ENCODE peak calls at places on chromosome 15, in six cellular contexts. One of them, this sample, is unnamed.
A peak's percentile ranks its signal among the peaks of the same experiment; 100 is the strongest.

GRCh38 chr15:42804739-42805138 is 67.8 kb upstream of the CDAN1 start:
- DNase-seq in stomach: no peak
- DNase-seq in ovary: no peak
- DNase-seq in transverse colon: no peak
- DNase-seq in tibial nerve: no peak
- DNase-seq in suprapubic skin: no peak
- DNase-seq in this sample: no peak

GRCh38 chr15:62644216-62644873 is 398.2 kb upstream of the TPM1 start:
- DNase-seq in stomach: no peak
- DNase-seq in ovary: no peak
- DNase-seq in transverse colon: no peak
- DNase-seq in tibial nerve: no peak
- DNase-seq in suprapubic skin: no peak
- DNase-seq in this sample: no peak

GRCh38 chr15:58629625-58630024 is 119.9 kb downstream of the ADAM10 start:
- DNase-seq in stomach: no peak
- DNase-seq in ovary: no peak
- DNase-seq in transverse colon: no peak
- DNase-seq in tibial nerve: no peak
- DNase-seq in suprapubic skin: no peak
- DNase-seq in this sample: no peak

GRCh38 chr15:36734366-36734765 is 154.9 kb downstream of the CDIN1 start:
- DNase-seq in stomach: no peak
- DNase-seq in ovary: no peak
- DNase-seq in transverse colon: no peak
- DNase-seq in tibial nerve: no peak
- DNase-seq in suprapubic skin: no peak
- DNase-seq in this sample: no peak

GRCh38 chr15:29677450-29677849 is 144.8 kb downstream of the TJP1 start:
- DNase-seq in stomach: no peak
- DNase-seq in ovary: no peak
- DNase-seq in transverse colon: no peak
- DNase-seq in tibial nerve: no peak
- DNase-seq in suprapubic skin: no peak
- DNase-seq in this sample: no peak

GRCh38 chr15:85649372-85649771 is 145.4 kb downstream of the KLHL25 start:
- DNase-seq in stomach: no peak
- DNase-seq in ovary: no peak
- DNase-seq in transverse colon: no peak
- DNase-seq in tibial nerve: no peak
- DNase-seq in suprapubic skin: no peak
- DNase-seq in this sample: no peak

GRCh38 chr15:32908921-32909320 is 191.1 kb downstream of the GREM1 start:
- DNase-seq in stomach: no peak
- DNase-seq in ovary: no peak
- DNase-seq in transverse colon: no peak
- DNase-seq in tibial nerve: no peak
- DNase-seq in suprapubic skin: no peak
- DNase-seq in this sample: no peak

GRCh38 chr15:43187544-43188155 is 2.4 kb downstream of the CCNDBP1 start:
- DNase-seq in stomach: no peak
- DNase-seq in ovary: no peak
- DNase-seq in transverse colon: no peak
- DNase-seq in tibial nerve: no peak
- DNase-seq in suprapubic skin: no peak
- DNase-seq in this sample: no peak

GRCh38 chr15:75672646-75673425 is 25.1 kb downstream of the SNX33 start:
- DNase-seq in stomach: peak; percentile 62
- DNase-seq in ovary: peak; percentile 62
- DNase-seq in transverse colon: no peak
- DNase-seq in tibial nerve: no peak
- DNase-seq in suprapubic skin: no peak
- DNase-seq in this sample: no peak

GRCh38 chr15:61339526-61339925 is 110.4 kb upstream of the RORA start:
- DNase-seq in stomach: no peak
- DNase-seq in ovary: no peak
- DNase-seq in transverse colon: no peak
- DNase-seq in tibial nerve: no peak
- DNase-seq in suprapubic skin: no peak
- DNase-seq in this sample: no peak

GRCh38 chr15:31202953-31203352 is 101.4 kb upstream of the TRPM1 start:
- DNase-seq in stomach: no peak
- DNase-seq in ovary: no peak
- DNase-seq in transverse colon: no peak
- DNase-seq in tibial nerve: no peak
- DNase-seq in suprapubic skin: no peak
- DNase-seq in this sample: no peak

GRCh38 chr15:101669744-101670143 is 17.6 kb upstream of the TM2D3 start:
- DNase-seq in stomach: no peak
- DNase-seq in ovary: no peak
- DNase-seq in transverse colon: no peak
- DNase-seq in tibial nerve: no peak
- DNase-seq in suprapubic skin: no peak
- DNase-seq in this sample: no peak

GRCh38 chr15:42253300-42253699 is 19.7 kb upstream of the GANC start:
- DNase-seq in stomach: no peak
- DNase-seq in ovary: no peak
- DNase-seq in transverse colon: no peak
- DNase-seq in tibial nerve: no peak
- DNase-seq in suprapubic skin: no peak
- DNase-seq in this sample: peak; percentile 69

GRCh38 chr15:77107531-77108355 is 36.8 kb upstream of the TSPAN3 start:
- DNase-seq in stomach: peak; percentile 56
- DNase-seq in ovary: peak; percentile 65
- DNase-seq in transverse colon: peak; percentile 62
- DNase-seq in tibial nerve: peak; percentile 38
- DNase-seq in suprapubic skin: no peak
- DNase-seq in this sample: peak; percentile 49

GRCh38 chr15:100338247-100338646 is 3.5 kb downstream of the ADAMTS17 start:
- DNase-seq in stomach: no peak
- DNase-seq in ovary: no peak
- DNase-seq in transverse colon: no peak
- DNase-seq in tibial nerve: no peak
- DNase-seq in suprapubic skin: no peak
- DNase-seq in this sample: no peak

GRCh38 chr15:83733691-83734090 is 79.8 kb downstream of the ADAMTSL3 start:
- DNase-seq in stomach: no peak
- DNase-seq in ovary: no peak
- DNase-seq in transverse colon: no peak
- DNase-seq in tibial nerve: no peak
- DNase-seq in suprapubic skin: no peak
- DNase-seq in this sample: no peak

GRCh38 chr15:58467722-58468436 is 36.1 kb downstream of the LIPC start:
- DNase-seq in stomach: peak; percentile 75
- DNase-seq in ovary: peak; percentile 70
- DNase-seq in transverse colon: no peak
- DNase-seq in tibial nerve: no peak
- DNase-seq in suprapubic skin: no peak
- DNase-seq in this sample: peak; percentile 67

GRCh38 chr15:101528917-101529299 is 39.4 kb upstream of the PCSK6 start:
- DNase-seq in stomach: no peak
- DNase-seq in ovary: no peak
- DNase-seq in transverse colon: no peak
- DNase-seq in tibial nerve: no peak
- DNase-seq in suprapubic skin: no peak
- DNase-seq in this sample: no peak

GRCh38 chr15:88258021-88258641 is 1.6 kb upstream of the NTRK3 start:
- DNase-seq in stomach: no peak
- DNase-seq in ovary: no peak
- DNase-seq in transverse colon: no peak
- DNase-seq in tibial nerve: no peak
- DNase-seq in suprapubic skin: no peak
- DNase-seq in this sample: no peak

GRCh38 chr15:70023064-70023768 is 74.5 kb downstream of the TLE3 start:
- DNase-seq in stomach: no peak
- DNase-seq in ovary: no peak
- DNase-seq in transverse colon: no peak
- DNase-seq in tibial nerve: no peak
- DNase-seq in suprapubic skin: no peak
- DNase-seq in this sample: peak; percentile 29

DNA sequence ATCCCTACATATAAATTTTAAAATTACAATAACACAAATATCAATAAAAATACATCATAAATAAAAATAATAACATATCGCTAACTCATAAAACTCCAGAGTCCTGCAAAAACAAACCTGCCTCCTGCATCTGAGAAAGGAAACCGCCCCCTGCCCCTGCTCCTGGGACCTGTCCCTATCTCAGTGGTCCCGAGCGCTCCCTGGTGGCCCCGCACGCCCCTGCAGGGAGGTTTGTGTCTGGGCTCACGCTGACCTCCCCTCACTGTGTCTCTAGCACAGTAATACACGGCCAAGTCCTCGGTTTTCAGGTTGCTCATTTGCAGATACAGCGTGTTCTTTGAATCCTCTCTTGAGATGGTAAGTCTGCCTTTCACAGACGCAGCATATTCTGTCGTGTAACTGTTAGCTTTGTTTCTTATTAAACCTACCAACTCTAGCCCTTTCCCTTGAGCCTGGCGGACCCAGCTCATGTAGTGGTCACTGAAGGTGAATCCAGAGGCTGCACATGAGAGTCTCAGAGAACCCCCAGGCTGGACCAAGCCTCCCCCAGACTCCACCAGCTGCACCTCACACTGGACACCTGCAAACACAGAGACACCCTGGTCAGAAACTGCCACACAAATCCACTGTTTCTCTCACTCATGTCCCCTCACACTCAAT is 554.1 kb downstream of the GOLGA6L6 start:
- DNase-seq in stomach: no peak
- DNase-seq in ovary: no peak
- DNase-seq in transverse colon: no peak
- DNase-seq in tibial nerve: no peak
- DNase-seq in suprapubic skin: no peak
- DNase-seq in this sample: no peak
- H3K27me3 ChIP-seq in stomach: no peaks in the 10 kb centered on the region
- H3K27me3 ChIP-seq in ovary: no peaks in the 10 kb centered on the region
- H3K27me3 ChIP-seq in transverse colon: no peaks in the 10 kb centered on the region
- H3K27me3 ChIP-seq in tibial nerve: no peaks in the 10 kb centered on the region
- H3K27me3 ChIP-seq in suprapubic skin: no peaks in the 10 kb centered on the region
- H3K27me3 ChIP-seq in this sample: no peaks in the 10 kb centered on the region

GRCh38 chr15:26866298-26867198 is at the start of gene GABRA5:
- DNase-seq in stomach: no peak
- DNase-seq in ovary: no peak
- DNase-seq in transverse colon: no peak
- DNase-seq in tibial nerve: no peak
- DNase-seq in suprapubic skin: no peak
- DNase-seq in this sample: no peak
- H3K4me3 ChIP-seq in stomach: peak within 1 kb of the TSS; percentile 42
- H3K4me3 ChIP-seq in ovary: no peak within 1 kb of the TSS
- H3K4me3 ChIP-seq in transverse colon: no peak within 1 kb of the TSS
- H3K4me3 ChIP-seq in tibial nerve: no peak within 1 kb of the TSS
- H3K4me3 ChIP-seq in suprapubic skin: peak within 1 kb of the TSS; percentile 23
- H3K4me3 ChIP-seq in this sample: no peak within 1 kb of the TSS

GRCh38 chr15:49824700-49825099 is 203.9 kb downstream of the DTWD1 start:
- DNase-seq in stomach: no peak
- DNase-seq in ovary: no peak
- DNase-seq in transverse colon: no peak
- DNase-seq in tibial nerve: no peak
- DNase-seq in suprapubic skin: no peak
- DNase-seq in this sample: no peak

GRCh38 chr15:49823987-49824538 is 203.2 kb downstream of the DTWD1 start:
- DNase-seq in stomach: no peak
- DNase-seq in ovary: no peak
- DNase-seq in transverse colon: peak; percentile 18
- DNase-seq in tibial nerve: no peak
- DNase-seq in suprapubic skin: no peak
- DNase-seq in this sample: no peak

GRCh38 chr15:49827311-49827710 is 206.5 kb downstream of the DTWD1 start:
- DNase-seq in stomach: no peak
- DNase-seq in ovary: no peak
- DNase-seq in transverse colon: no peak
- DNase-seq in tibial nerve: no peak
- DNase-seq in suprapubic skin: no peak
- DNase-seq in this sample: no peak

GRCh38 chr15:49830411-49830810 is 209.6 kb downstream of the DTWD1 start:
- DNase-seq in stomach: no peak
- DNase-seq in ovary: no peak
- DNase-seq in transverse colon: no peak
- DNase-seq in tibial nerve: no peak
- DNase-seq in suprapubic skin: no peak
- DNase-seq in this sample: no peak

DNA sequence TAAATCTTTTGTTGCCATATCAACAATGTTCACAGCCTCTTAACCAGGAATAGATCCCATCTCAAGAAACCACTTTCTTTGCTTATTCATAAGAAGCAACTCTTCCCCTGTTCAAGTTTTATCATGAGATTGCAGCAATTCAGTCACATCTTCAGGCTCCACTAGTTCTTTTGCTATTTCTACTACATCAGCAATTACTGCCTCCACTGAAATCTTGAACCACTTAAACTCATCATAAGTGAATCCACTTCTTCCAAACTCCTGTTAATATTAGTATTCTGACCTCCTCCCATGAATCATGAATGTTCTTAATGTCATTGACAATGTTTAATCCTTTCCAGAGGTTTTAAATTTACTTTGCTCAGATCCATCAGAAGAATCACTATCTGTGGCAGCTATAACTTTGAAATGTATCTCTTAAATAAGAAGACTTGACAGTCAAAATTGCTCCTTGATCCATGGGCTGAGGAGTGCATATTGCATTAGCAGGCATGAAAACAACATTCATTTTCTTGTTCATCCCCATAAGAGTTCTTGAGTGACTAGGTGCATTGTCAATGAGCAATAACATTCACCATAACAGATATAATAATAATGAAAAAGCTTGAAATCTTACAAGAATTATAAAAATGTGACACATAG is 205.9 kb downstream of the DTWD1 start:
- DNase-seq in stomach: no peak
- DNase-seq in ovary: no peak
- DNase-seq in transverse colon: no peak
- DNase-seq in tibial nerve: no peak
- DNase-seq in suprapubic skin: no peak
- DNase-seq in this sample: no peak
- TF ChIP-seq EP300 in stomach: no peak
- TF ChIP-seq EP300 in ovary: no peak
- TF ChIP-seq EP300 in transverse colon: no peak
- TF ChIP-seq EP300 in tibial nerve: no peak
- TF ChIP-seq EP300 in suprapubic skin: no peak
- TF ChIP-seq EP300 in this sample: no peak

GRCh38 chr15:65368646-65369045 is 9.2 kb downstream of the IGDCC3 start:
- DNase-seq in stomach: no peak
- DNase-seq in ovary: no peak
- DNase-seq in transverse colon: no peak
- DNase-seq in tibial nerve: no peak
- DNase-seq in suprapubic skin: no peak
- DNase-seq in this sample: no peak

GRCh38 chr15:65369651-65370050 is 8.2 kb downstream of the IGDCC3 start:
- DNase-seq in stomach: no peak
- DNase-seq in ovary: no peak
- DNase-seq in transverse colon: no peak
- DNase-seq in tibial nerve: no peak
- DNase-seq in suprapubic skin: no peak
- DNase-seq in this sample: no peak

GRCh38 chr15:65368300-65368617 is 9.5 kb downstream of the IGDCC3 start:
- DNase-seq in stomach: no peak
- DNase-seq in ovary: no peak
- DNase-seq in transverse colon: no peak
- DNase-seq in tibial nerve: no peak
- DNase-seq in suprapubic skin: no peak
- DNase-seq in this sample: no peak

GRCh38 chr15:65370885-65371284 is 6.9 kb downstream of the IGDCC3 start:
- DNase-seq in stomach: no peak
- DNase-seq in ovary: no peak
- DNase-seq in transverse colon: no peak
- DNase-seq in tibial nerve: no peak
- DNase-seq in suprapubic skin: no peak
- DNase-seq in this sample: no peak

GRCh38 chr15:65369148-65369547 is 8.7 kb downstream of the IGDCC3 start:
- DNase-seq in stomach: no peak
- DNase-seq in ovary: no peak
- DNase-seq in transverse colon: no peak
- DNase-seq in tibial nerve: no peak
- DNase-seq in suprapubic skin: no peak
- DNase-seq in this sample: no peak
- H3K27me3 ChIP-seq in stomach: peaks cover 36% of the 10 kb centered on the region
- H3K27me3 ChIP-seq in ovary: no peaks in the 10 kb centered on the region
- H3K27me3 ChIP-seq in transverse colon: peaks cover 18% of the 10 kb centered on the region
- H3K27me3 ChIP-seq in tibial nerve: peaks cover 25% of the 10 kb centered on the region
- H3K27me3 ChIP-seq in suprapubic skin: peaks cover 22% of the 10 kb centered on the region
- H3K27me3 ChIP-seq in this sample: no peaks in the 10 kb centered on the region

This sample was measured in upper lobe of left lung.